ENCODE peak calls at places on chromosomes 16 and 17, in five cellular contexts. One of them, this sample, is unnamed.

GRCh38 chr17:9035249-9035648 is 13.9 kb downstream of the NTN1 start:
- DNase-seq in H7: no peak
- DNase-seq in erythroblast: no peak
- DNase-seq in gastrocnemius medialis: no peak
- DNase-seq in stimulated activated CD8-positive, alpha-beta memory T cell treated with anti-CD3 and anti-CD28 coated beads, Interleukin-4, amount 100 ng/mL, for 1 hour: no peak
- DNase-seq in this sample: no peak

GRCh38 chr17:31517524-31517923 is 126.0 kb downstream of the RAB11FIP4 start:
- DNase-seq in H7: peak
- DNase-seq in stimulated activated CD8-positive, alpha-beta memory T cell treated with anti-CD3 and anti-CD28 coated beads, Interleukin-4, amount 100 ng/mL, for 1 hour: no peak
- DNase-seq in erythroblast: no peak
- DNase-seq in gastrocnemius medialis: no peak
- DNase-seq in this sample: no peak

GRCh38 chr17:78923660-78924453 is 1.3 kb downstream of the TIMP2 start:
- DNase-seq in H7: peak
- DNase-seq in stimulated activated CD8-positive, alpha-beta memory T cell treated with anti-CD3 and anti-CD28 coated beads, Interleukin-4, amount 100 ng/mL, for 1 hour: no peak
- DNase-seq in gastrocnemius medialis: no peak
- DNase-seq in erythroblast: no peak
- DNase-seq in this sample: peak

GRCh38 chr17:20266806-20267458 is 200.4 kb downstream of the LGALS9B start:
- DNase-seq in gastrocnemius medialis: no peak
- DNase-seq in stimulated activated CD8-positive, alpha-beta memory T cell treated with anti-CD3 and anti-CD28 coated beads, Interleukin-4, amount 100 ng/mL, for 1 hour: no peak
- DNase-seq in erythroblast: peak
- DNase-seq in H7: no peak
- DNase-seq in this sample: no peak

GRCh38 chr16:68370921-68371651 is 60.3 kb downstream of the PRMT7 start:
- DNase-seq in stimulated activated CD8-positive, alpha-beta memory T cell treated with anti-CD3 and anti-CD28 coated beads, Interleukin-4, amount 100 ng/mL, for 1 hour: no peak
- DNase-seq in gastrocnemius medialis: no peak
- DNase-seq in erythroblast: no peak
- DNase-seq in H7: no peak
- DNase-seq in this sample: peak

GRCh38 chr16:77987772-77988171 is 34.6 kb upstream of the CLEC3A start:
- DNase-seq in H7: no peak
- DNase-seq in gastrocnemius medialis: no peak
- DNase-seq in stimulated activated CD8-positive, alpha-beta memory T cell treated with anti-CD3 and anti-CD28 coated beads, Interleukin-4, amount 100 ng/mL, for 1 hour: no peak
- DNase-seq in erythroblast: no peak
- DNase-seq in this sample: no peak

GRCh38 chr16:49103298-49103697 is 178.3 kb downstream of the CBLN1 start:
- DNase-seq in H7: no peak
- DNase-seq in gastrocnemius medialis: no peak
- DNase-seq in stimulated activated CD8-positive, alpha-beta memory T cell treated with anti-CD3 and anti-CD28 coated beads, Interleukin-4, amount 100 ng/mL, for 1 hour: no peak
- DNase-seq in erythroblast: no peak
- DNase-seq in this sample: no peak

GRCh38 chr17:50206604-50207293 is 5.3 kb upstream of the COL1A1 start:
- DNase-seq in stimulated activated CD8-positive, alpha-beta memory T cell treated with anti-CD3 and anti-CD28 coated beads, Interleukin-4, amount 100 ng/mL, for 1 hour: no peak
- DNase-seq in H7: peak
- DNase-seq in gastrocnemius medialis: no peak
- DNase-seq in erythroblast: peak
- DNase-seq in this sample: no peak

GRCh38 chr17:17783825-17784598 is 52.8 kb downstream of the SREBF1 start:
- DNase-seq in stimulated activated CD8-positive, alpha-beta memory T cell treated with anti-CD3 and anti-CD28 coated beads, Interleukin-4, amount 100 ng/mL, for 1 hour: no peak
- DNase-seq in erythroblast: peak
- DNase-seq in H7: peak
- DNase-seq in gastrocnemius medialis: no peak
- DNase-seq in this sample: no peak

GRCh38 chr16:82694239-82694874 is 67.6 kb downstream of the CDH13 start:
- DNase-seq in erythroblast: no peak
- DNase-seq in gastrocnemius medialis: no peak
- DNase-seq in stimulated activated CD8-positive, alpha-beta memory T cell treated with anti-CD3 and anti-CD28 coated beads, Interleukin-4, amount 100 ng/mL, for 1 hour: no peak
- DNase-seq in H7: no peak
- DNase-seq in this sample: no peak

GRCh38 chr16:48101069-48101674 is 54.6 kb downstream of the ABCC12 start:
- DNase-seq in erythroblast: no peak
- DNase-seq in gastrocnemius medialis: no peak
- DNase-seq in H7: no peak
- DNase-seq in stimulated activated CD8-positive, alpha-beta memory T cell treated with anti-CD3 and anti-CD28 coated beads, Interleukin-4, amount 100 ng/mL, for 1 hour: no peak
- DNase-seq in this sample: peak

GRCh38 chr16:8278181-8278580 is 312.1 kb downstream of the TMEM114 start:
- DNase-seq in erythroblast: no peak
- DNase-seq in stimulated activated CD8-positive, alpha-beta memory T cell treated with anti-CD3 and anti-CD28 coated beads, Interleukin-4, amount 100 ng/mL, for 1 hour: no peak
- DNase-seq in gastrocnemius medialis: no peak
- DNase-seq in H7: no peak
- DNase-seq in this sample: no peak

GRCh38 chr16:22417019-22417418 is 42.6 kb upstream of the CDR2 start:
- DNase-seq in stimulated activated CD8-positive, alpha-beta memory T cell treated with anti-CD3 and anti-CD28 coated beads, Interleukin-4, amount 100 ng/mL, for 1 hour: no peak
- DNase-seq in erythroblast: no peak
- DNase-seq in gastrocnemius medialis: no peak
- DNase-seq in H7: no peak
- DNase-seq in this sample: no peak

GRCh38 chr17:49518346-49519078 is 23.4 kb downstream of the NGFR start:
- DNase-seq in H7: peak
- DNase-seq in gastrocnemius medialis: no peak
- DNase-seq in erythroblast: no peak
- DNase-seq in stimulated activated CD8-positive, alpha-beta memory T cell treated with anti-CD3 and anti-CD28 coated beads, Interleukin-4, amount 100 ng/mL, for 1 hour: no peak
- DNase-seq in this sample: no peak

GRCh38 chr17:17414316-17414937 is 62.4 kb upstream of the MED9 start:
- DNase-seq in gastrocnemius medialis: peak
- DNase-seq in stimulated activated CD8-positive, alpha-beta memory T cell treated with anti-CD3 and anti-CD28 coated beads, Interleukin-4, amount 100 ng/mL, for 1 hour: no peak
- DNase-seq in H7: no peak
- DNase-seq in erythroblast: no peak
- DNase-seq in this sample: no peak

GRCh38 chr16:89381788-89382187 is 108.6 kb downstream of the ANKRD11 start:
- DNase-seq in gastrocnemius medialis: no peak
- DNase-seq in H7: no peak
- DNase-seq in stimulated activated CD8-positive, alpha-beta memory T cell treated with anti-CD3 and anti-CD28 coated beads, Interleukin-4, amount 100 ng/mL, for 1 hour: no peak
- DNase-seq in erythroblast: no peak
- DNase-seq in this sample: no peak

GRCh38 chr16:77657016-77657415 is 65.3 kb upstream of the NUDT7 start:
- DNase-seq in erythroblast: peak
- DNase-seq in H7: peak
- DNase-seq in gastrocnemius medialis: no peak
- DNase-seq in stimulated activated CD8-positive, alpha-beta memory T cell treated with anti-CD3 and anti-CD28 coated beads, Interleukin-4, amount 100 ng/mL, for 1 hour: no peak
- DNase-seq in this sample: no peak

GRCh38 chr17:1608676-1609075 is 20.0 kb downstream of the SLC43A2 start:
- DNase-seq in erythroblast: no peak
- DNase-seq in stimulated activated CD8-positive, alpha-beta memory T cell treated with anti-CD3 and anti-CD28 coated beads, Interleukin-4, amount 100 ng/mL, for 1 hour: no peak
- DNase-seq in H7: no peak
- DNase-seq in gastrocnemius medialis: no peak
- DNase-seq in this sample: no peak

GRCh38 chr16:52873997-52874500 is 178.6 kb downstream of the CHD9NB start:
- DNase-seq in stimulated activated CD8-positive, alpha-beta memory T cell treated with anti-CD3 and anti-CD28 coated beads, Interleukin-4, amount 100 ng/mL, for 1 hour: no peak
- DNase-seq in erythroblast: no peak
- DNase-seq in H7: peak
- DNase-seq in gastrocnemius medialis: no peak
- DNase-seq in this sample: no peak

GRCh38 chr16:11203111-11203623 is 52.8 kb downstream of the SOCS1 start:
- DNase-seq in stimulated activated CD8-positive, alpha-beta memory T cell treated with anti-CD3 and anti-CD28 coated beads, Interleukin-4, amount 100 ng/mL, for 1 hour: no peak
- DNase-seq in gastrocnemius medialis: no peak
- DNase-seq in erythroblast: no peak
- DNase-seq in H7: no peak
- DNase-seq in this sample: no peak

GRCh38 chr17:35694906-35695305 is 36.5 kb upstream of the RASL10B start:
- DNase-seq in H7: no peak
- DNase-seq in erythroblast: peak
- DNase-seq in gastrocnemius medialis: no peak
- DNase-seq in stimulated activated CD8-positive, alpha-beta memory T cell treated with anti-CD3 and anti-CD28 coated beads, Interleukin-4, amount 100 ng/mL, for 1 hour: no peak
- DNase-seq in this sample: no peak

GRCh38 chr16:23567602-23568001 is 10.1 kb downstream of the UBFD1 start:
- DNase-seq in gastrocnemius medialis: no peak
- DNase-seq in H7: no peak
- DNase-seq in erythroblast: no peak
- DNase-seq in stimulated activated CD8-positive, alpha-beta memory T cell treated with anti-CD3 and anti-CD28 coated beads, Interleukin-4, amount 100 ng/mL, for 1 hour: no peak
- DNase-seq in this sample: no peak

GRCh38 chr17:5780476-5780875 is 196.2 kb upstream of the NLRP1 start:
- DNase-seq in H7: no peak
- DNase-seq in stimulated activated CD8-positive, alpha-beta memory T cell treated with anti-CD3 and anti-CD28 coated beads, Interleukin-4, amount 100 ng/mL, for 1 hour: no peak
- DNase-seq in erythroblast: no peak
- DNase-seq in gastrocnemius medialis: no peak
- DNase-seq in this sample: no peak

GRCh38 chr17:60161598-60162330 is 12.0 kb downstream of the CA4 start:
- DNase-seq in stimulated activated CD8-positive, alpha-beta memory T cell treated with anti-CD3 and anti-CD28 coated beads, Interleukin-4, amount 100 ng/mL, for 1 hour: no peak
- DNase-seq in gastrocnemius medialis: no peak
- DNase-seq in erythroblast: no peak
- DNase-seq in H7: peak
- DNase-seq in this sample: no peak

GRCh38 chr17:63039899-63040602 is 74.0 kb downstream of the TANC2 start:
- DNase-seq in erythroblast: no peak
- DNase-seq in gastrocnemius medialis: no peak
- DNase-seq in H7: no peak
- DNase-seq in stimulated activated CD8-positive, alpha-beta memory T cell treated with anti-CD3 and anti-CD28 coated beads, Interleukin-4, amount 100 ng/mL, for 1 hour: no peak
- DNase-seq in this sample: no peak

GRCh38 chr16:49859139-49859947 is 3.4 kb upstream of the ZNF423 start:
- DNase-seq in H7: peak
- DNase-seq in erythroblast: no peak
- DNase-seq in gastrocnemius medialis: no peak
- DNase-seq in stimulated activated CD8-positive, alpha-beta memory T cell treated with anti-CD3 and anti-CD28 coated beads, Interleukin-4, amount 100 ng/mL, for 1 hour: no peak
- DNase-seq in this sample: no peak

GRCh38 chr17:41739661-41740352 is 5.4 kb upstream of the HAP1 start:
- DNase-seq in erythroblast: no peak
- DNase-seq in gastrocnemius medialis: no peak
- DNase-seq in H7: no peak
- DNase-seq in stimulated activated CD8-positive, alpha-beta memory T cell treated with anti-CD3 and anti-CD28 coated beads, Interleukin-4, amount 100 ng/mL, for 1 hour: no peak
- DNase-seq in this sample: no peak

GRCh38 chr17:81518785-81519283 is 6.2 kb upstream of the ACTG1 start:
- DNase-seq in stimulated activated CD8-positive, alpha-beta memory T cell treated with anti-CD3 and anti-CD28 coated beads, Interleukin-4, amount 100 ng/mL, for 1 hour: no peak
- DNase-seq in H7: peak
- DNase-seq in gastrocnemius medialis: no peak
- DNase-seq in erythroblast: no peak
- DNase-seq in this sample: peak

GRCh38 chr17:61947367-61948078 is 19.7 kb upstream of the INTS2 start:
- DNase-seq in gastrocnemius medialis: no peak
- DNase-seq in stimulated activated CD8-positive, alpha-beta memory T cell treated with anti-CD3 and anti-CD28 coated beads, Interleukin-4, amount 100 ng/mL, for 1 hour: no peak
- DNase-seq in erythroblast: no peak
- DNase-seq in H7: no peak
- DNase-seq in this sample: no peak

GRCh38 chr16:55662641-55663040 is 6.9 kb downstream of the SLC6A2 start:
- DNase-seq in erythroblast: no peak
- DNase-seq in H7: no peak
- DNase-seq in gastrocnemius medialis: no peak
- DNase-seq in stimulated activated CD8-positive, alpha-beta memory T cell treated with anti-CD3 and anti-CD28 coated beads, Interleukin-4, amount 100 ng/mL, for 1 hour: no peak
- DNase-seq in this sample: no peak

GRCh38 chr16:67177743-67178699 is 5.7 kb downstream of the MATCAP1 start:
- DNase-seq in gastrocnemius medialis: no peak
- DNase-seq in erythroblast: peak
- DNase-seq in stimulated activated CD8-positive, alpha-beta memory T cell treated with anti-CD3 and anti-CD28 coated beads, Interleukin-4, amount 100 ng/mL, for 1 hour: no peak
- DNase-seq in H7: peak
- DNase-seq in this sample: peak

GRCh38 chr16:58409316-58409973 is 17.2 kb downstream of the GINS3 start:
- DNase-seq in gastrocnemius medialis: no peak
- DNase-seq in stimulated activated CD8-positive, alpha-beta memory T cell treated with anti-CD3 and anti-CD28 coated beads, Interleukin-4, amount 100 ng/mL, for 1 hour: no peak
- DNase-seq in H7: no peak
- DNase-seq in erythroblast: peak
- DNase-seq in this sample: no peak

GRCh38 chr17:58504826-58505351 is 9.5 kb downstream of the MTMR4 start:
- DNase-seq in gastrocnemius medialis: no peak
- DNase-seq in H7: no peak
- DNase-seq in stimulated activated CD8-positive, alpha-beta memory T cell treated with anti-CD3 and anti-CD28 coated beads, Interleukin-4, amount 100 ng/mL, for 1 hour: no peak
- DNase-seq in erythroblast: no peak
- DNase-seq in this sample: no peak

GRCh38 chr17:65088621-65089385 is 32.3 kb upstream of the GNA13 start:
- DNase-seq in stimulated activated CD8-positive, alpha-beta memory T cell treated with anti-CD3 and anti-CD28 coated beads, Interleukin-4, amount 100 ng/mL, for 1 hour: no peak
- DNase-seq in H7: no peak
- DNase-seq in erythroblast: no peak
- DNase-seq in gastrocnemius medialis: no peak
- DNase-seq in this sample: no peak

GRCh38 chr16:62638964-62639861 is 603.0 kb upstream of the CDH8 start:
- DNase-seq in gastrocnemius medialis: no peak
- DNase-seq in erythroblast: no peak
- DNase-seq in stimulated activated CD8-positive, alpha-beta memory T cell treated with anti-CD3 and anti-CD28 coated beads, Interleukin-4, amount 100 ng/mL, for 1 hour: no peak
- DNase-seq in H7: no peak
- DNase-seq in this sample: no peak